ENCODE peak calls at places on chromosomes 1 and 21, in eight cellular contexts. Y is upper lobe of right lung; R is pancreas; P is IMR-90; N is K562; M is Peyer's patch; A is left ventricle myocardium inferior; Q is CD8-positive, alpha-beta memory T cell. Z is an unnamed sample.

GRCh38 chr1:2788506-2789163 is 12.9 kb downstream of the TTC34 start:
- DNase-seq in N (no peak), M (no peak), Q (no peak), Y (peak; percentile 44), R (no peak), A (no peak), P (no peak), Z (no peak)

GRCh38 chr1:91383461-91383860 is 21.2 kb downstream of the HFM1 start:
- DNase-seq in A (no peak), M (no peak), R (no peak), N (no peak), Q (no peak), P (peak; percentile 17), Y (no peak), Z (no peak)

GRCh38 chr1:18882511-18882910 is 19.8 kb downstream of the ALDH4A1 start:
- DNase-seq in Q (no peak), R (no peak), A (no peak), M (no peak), P (peak; percentile 45), N (no peak), Y (no peak), Z (no peak)

GRCh38 chr1:223472057-223472456 is 78.8 kb downstream of the CCDC185 start:
- DNase-seq in M (no peak), Q (no peak), P (no peak), N (no peak), R (no peak), Y (no peak), A (no peak), Z (no peak)

GRCh38 chr1:204600968-204601367 is 84.6 kb downstream of the LRRN2 start:
- DNase-seq in N (peak; percentile 42), Y (no peak), Q (no peak), P (no peak), M (no peak), R (no peak), A (no peak), Z (no peak)

GRCh38 chr1:163673756-163674155 is 352.0 kb downstream of the NUF2 start:
- DNase-seq in Y (no peak), R (no peak), N (no peak), Q (no peak), P (peak; percentile 23), A (no peak), M (no peak), Z (no peak)

GRCh38 chr1:26225033-26225831 is 8.8 kb upstream of the CEP85 start:
- DNase-seq in R (peak; percentile 93), N (peak; percentile 19), A (peak; percentile 73), Y (peak; percentile 88), Q (peak; percentile 16), P (no peak), M (peak; percentile 41), Z (no peak)

GRCh38 chr1:180580237-180580636 is 21.5 kb downstream of the OVAAL start:
- DNase-seq in Y (no peak), P (peak; percentile 25), M (no peak), A (no peak), N (no peak), R (peak; percentile 80), Q (no peak), Z (no peak)

GRCh38 chr1:167344605-167345385 is 124.1 kb downstream of the POU2F1 start:
- DNase-seq in R (no peak), Y (no peak), Q (no peak), P (peak; percentile 54), N (no peak), A (no peak), M (no peak), Z (no peak)

GRCh38 chr21:38839683-38840286 is 34.1 kb downstream of the ETS2 start:
- DNase-seq in R (no peak), M (no peak), P (peak; percentile 94), Q (no peak), N (no peak), A (no peak), Y (no peak), Z (no peak)

GRCh38 chr1:17167041-17167782 is 37.7 kb upstream of the PADI1 start:
- DNase-seq in R (no peak), Y (no peak), N (no peak), A (no peak), M (no peak), P (no peak), Q (no peak), Z (no peak)

GRCh38 chr1:54965624-54966340 is 14.6 kb upstream of the TMEM61 start:
- DNase-seq in M (peak; percentile 19), A (peak; percentile 55), R (no peak), Q (no peak), Y (no peak), P (peak; percentile 45), N (peak; percentile 43), Z (no peak)

GRCh38 chr1:88646852-88647645 is 37.0 kb upstream of the PKN2 start:
- DNase-seq in R (no peak), Y (no peak), Q (no peak), A (no peak), N (no peak), P (no peak), M (no peak), Z (no peak)

GRCh38 chr1:39406533-39407478 is 84.6 kb upstream of the BMP8A start:
- DNase-seq in Q (no peak), M (no peak), Y (no peak), R (no peak), P (peak; percentile 70), A (no peak), N (no peak), Z (no peak)

GRCh38 chr21:31218830-31219608 is 125.0 kb downstream of the TIAM1 start:
- DNase-seq in M (no peak), Y (no peak), R (no peak), N (no peak), P (peak; percentile 29), Q (no peak), A (peak; percentile 50), Z (peak; percentile 9)

GRCh38 chr21:45644041-45644906 is 749 bp downstream of the PCBP3 start:
- DNase-seq in Q (no peak), Y (no peak), P (no peak), N (no peak), R (peak; percentile 48), M (no peak), A (no peak), Z (no peak)

GRCh38 chr1:89523597-89524368 is 846 bp upstream of the LRRC8B start:
- DNase-seq in N (peak; percentile 80), A (peak; percentile 36), Y (no peak), R (peak; percentile 26), Q (peak; percentile 56), M (peak; percentile 65), P (peak; percentile 10), Z (no peak)

GRCh38 chr1:222792744-222793143 is 22.1 kb upstream of the DISP1 start:
- DNase-seq in Y (no peak), P (peak; percentile 38), R (no peak), N (peak; percentile 38), M (no peak), Q (no peak), A (no peak), Z (no peak)

GRCh38 chr1:69109276-69109675 is 458.4 kb upstream of the LRRC7 start:
- DNase-seq in R (no peak), Y (no peak), P (no peak), M (no peak), Q (no peak), A (no peak), N (no peak), Z (no peak)

GRCh38 chr21:43944757-43945156 is 67.4 kb upstream of the TRAPPC10 start:
- DNase-seq in N (no peak), Y (peak; percentile 61), M (no peak), P (no peak), R (peak; percentile 49), Q (no peak), A (no peak), Z (no peak)

GRCh38 chr1:200364831-200365230 is 45.0 kb downstream of the ZNF281 start:
- DNase-seq in N (no peak), A (no peak), Q (no peak), P (peak; percentile 61), Y (no peak), M (no peak), R (no peak), Z (no peak)

GRCh38 chr21:25039461-25040380 is 567.6 kb downstream of the MRPL39 start:
- DNase-seq in A (no peak), R (no peak), M (no peak), N (no peak), P (peak; percentile 5), Y (no peak), Q (no peak), Z (no peak)

DNA sequence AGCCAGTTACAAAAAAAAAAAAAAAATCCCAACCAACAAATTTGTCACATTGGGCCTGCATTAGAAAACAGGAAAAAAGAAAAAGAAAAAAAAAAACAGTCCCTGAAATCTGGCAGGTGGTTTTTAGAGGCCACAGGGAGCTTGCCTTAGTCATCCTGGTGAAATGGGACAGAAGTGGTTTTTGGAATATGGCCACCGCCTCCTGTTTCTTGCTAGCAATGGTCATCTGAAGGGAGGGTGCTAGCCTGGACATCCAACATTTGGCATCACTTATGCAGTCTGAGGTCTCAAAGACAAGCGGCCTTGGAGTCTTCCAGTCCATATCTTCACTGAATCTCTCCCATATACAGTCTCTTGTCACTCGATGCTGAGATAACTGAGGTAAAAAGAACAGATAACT is 20.1 kb upstream of the NKAIN1 start:
- DNase-seq in R (no peak), Q (no peak), P (no peak), M (no peak), A (no peak), N (no peak), Y (no peak), Z (no peak)
- H3K27ac ChIP-seq in R (no peak overlapping the region), Q (no peak overlapping the region), P (no peak overlapping the region), M (no peak overlapping the region), A (no peak overlapping the region), N (no peak overlapping the region), Y (no peak overlapping the region), Z (no peak overlapping the region)

GRCh38 chr1:67687649-67688048 is 2.6 kb downstream of the GADD45A start:
- DNase-seq in N (no peak), R (no peak), P (peak; percentile 83), Y (no peak), M (no peak), Q (no peak), A (no peak), Z (no peak)
- H3K9me3 ChIP-seq in N (no peaks in the 10 kb centered on the region), R (no peaks in the 10 kb centered on the region), P (no peaks in the 10 kb centered on the region), Y (no peaks in the 10 kb centered on the region), M (no peaks in the 10 kb centered on the region), Q (no peaks in the 10 kb centered on the region), A (no peaks in the 10 kb centered on the region), Z (no peaks in the 10 kb centered on the region)

GRCh38 chr1:48127735-48128685 is 94.5 kb upstream of the SLC5A9 start:
- DNase-seq in N (no peak), A (no peak), Y (no peak), R (no peak), Q (no peak), P (no peak), M (no peak), Z (no peak)
- H3K27ac ChIP-seq in N (no peak overlapping the region), A (no peak overlapping the region), Y (no peak overlapping the region), R (no peak overlapping the region), Q (no peak overlapping the region), P (no peak overlapping the region), M (no peak overlapping the region), Z (no peak overlapping the region)

DNA sequence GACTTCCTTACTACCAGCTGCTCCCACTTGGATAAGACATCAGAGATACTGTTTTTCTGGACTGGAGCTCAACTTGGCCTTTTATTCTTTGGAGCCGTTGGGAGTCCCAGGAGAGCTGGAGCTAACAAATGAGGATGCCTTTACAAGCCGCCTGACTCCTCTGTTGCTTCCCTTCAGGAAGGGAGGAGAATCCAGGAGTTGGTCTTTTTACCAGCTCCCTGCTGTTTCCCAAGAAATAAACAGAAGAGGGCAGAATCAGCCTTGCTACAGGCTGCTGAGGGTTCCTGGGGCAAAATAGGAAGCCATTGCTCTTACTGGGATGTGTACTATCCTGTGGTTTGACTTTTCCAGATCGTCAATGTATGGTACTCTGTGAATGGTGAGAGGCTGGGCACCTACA is 1.5 kb downstream of the EIF3I start:
- DNase-seq in N (no peak), M (no peak), R (no peak), A (no peak), P (no peak), Q (no peak), Y (no peak), Z (no peak)
- H3K9me3 ChIP-seq in N (no peaks in the 10 kb centered on the region), M (no peaks in the 10 kb centered on the region), R (no peaks in the 10 kb centered on the region), A (no peaks in the 10 kb centered on the region), P (no peaks in the 10 kb centered on the region), Q (no peaks in the 10 kb centered on the region), Y (no peaks in the 10 kb centered on the region), Z (no peaks in the 10 kb centered on the region)

Z was measured in thoracic aorta.